ENCODE peak calls at places on chromosomes 7 and 10, in six cellular contexts. L is neural crest cell, O is IMR-90, W is type B pancreatic cell, F is AG04450, H is coronary artery. U is an unnamed sample.
A peak's percentile ranks its signal among the peaks of the same experiment; 100 is the strongest.

GRCh38 chr10:124830445-124830844 is 28.8 kb downstream of the ABRAXAS2 start:
- DNase-seq in W (no peak), H (no peak), L (no peak), O (no peak), F (no peak), U (no peak)

GRCh38 chr10:95257849-95258248 is 33.0 kb downstream of the PDLIM1 start:
- DNase-seq in W (peak; percentile 1), H (no peak), O (no peak), L (no peak), F (no peak), U (no peak)

GRCh38 chr10:29268011-29268410 is 20.9 kb upstream of the LYZL1 start:
- DNase-seq in F (no peak), W (no peak), L (no peak), H (no peak), O (no peak), U (no peak)

GRCh38 chr7:158495780-158496179 is 91.8 kb downstream of the PTPRN2 start:
- DNase-seq in W (no peak), L (peak; percentile 23), O (no peak), H (no peak), F (no peak), U (peak; percentile 56)

GRCh38 chr10:71741671-71742070 is 22.1 kb upstream of the C10orf105 start:
- DNase-seq in F (no peak), W (no peak), O (no peak), H (no peak), L (no peak), U (no peak)

GRCh38 chr10:21518629-21519321 is 6.7 kb downstream of the SKIDA1 start:
- DNase-seq in W (no peak), O (peak; percentile 56), F (no peak), H (no peak), L (no peak), U (no peak)

GRCh38 chr10:102919237-102919959 is 1.3 kb downstream of the CNNM2 start:
- DNase-seq in H (peak; percentile 81), W (no peak), L (peak; percentile 5), F (no peak), O (peak; percentile 25), U (peak; percentile 15)

GRCh38 chr7:17939670-17940301 is 508 bp downstream of the SNX13 start:
- DNase-seq in F (no peak), L (peak; percentile 13), H (peak; percentile 75), O (peak; percentile 23), W (no peak), U (peak; percentile 32)

GRCh38 chr10:132499367-132499685 is 38.3 kb upstream of the INPP5A start:
- DNase-seq in O (no peak), F (no peak), H (no peak), L (no peak), W (no peak), U (no peak)

GRCh38 chr7:143884978-143885559 is 16.9 kb downstream of the TCAF1 start:
- DNase-seq in O (peak; percentile 72), H (no peak), F (no peak), L (peak; percentile 62), W (peak; percentile 81), U (peak; percentile 89)

GRCh38 chr10:34333513-34333912 is 481.6 kb downstream of the PARD3 start:
- DNase-seq in O (peak; percentile 71), H (no peak), L (no peak), F (peak; percentile 23), W (no peak), U (no peak)

GRCh38 chr10:44986670-44987069 is 8.1 kb upstream of the DEPP1 start:
- DNase-seq in W (no peak), H (no peak), F (no peak), O (peak; percentile 64), L (no peak), U (no peak)

GRCh38 chr7:111730476-111731300 is 168.4 kb upstream of the IMMP2L start:
- DNase-seq in W (no peak), H (no peak), O (peak; percentile 47), L (no peak), F (no peak), U (peak; percentile 58)

GRCh38 chr7:47508389-47509380 is 73.2 kb downstream of the TNS3 start:
- DNase-seq in H (no peak), O (peak; percentile 51), W (no peak), L (no peak), F (no peak), U (no peak)

GRCh38 chr10:31652038-31652437 is 276.6 kb downstream of the ARHGAP12 start:
- DNase-seq in O (no peak), W (no peak), L (no peak), H (no peak), F (no peak), U (no peak)

GRCh38 chr10:76002262-76002854 is 570.9 kb downstream of the LRMDA start:
- DNase-seq in F (no peak), H (no peak), L (no peak), O (no peak), W (no peak), U (no peak)

GRCh38 chr10:96565774-96566173 is 21.0 kb downstream of the TM9SF3 start:
- DNase-seq in W (no peak), L (no peak), F (peak; percentile 24), O (peak; percentile 80), H (no peak), U (no peak)

GRCh38 chr7:33804261-33804660 is 101.1 kb upstream of the BMPER start:
- DNase-seq in O (no peak), L (no peak), F (no peak), H (no peak), W (no peak), U (no peak)

GRCh38 chr7:138886501-138886917 is 88.5 kb upstream of the ATP6V0A4 start:
- DNase-seq in W (no peak), L (peak; percentile 45), H (no peak), O (peak; percentile 73), F (peak; percentile 38), U (peak; percentile 75)

GRCh38 chr7:157927313-157927925 is 590.6 kb downstream of the DNAJB6 start:
- DNase-seq in F (no peak), O (no peak), W (no peak), L (no peak), H (peak; percentile 60), U (no peak)

GRCh38 chr10:91198781-91199180 is 21.7 kb upstream of the PCGF5 start:
- DNase-seq in L (no peak), W (no peak), O (peak; percentile 85), H (no peak), F (no peak), U (peak; percentile 64)

GRCh38 chr7:15561840-15562239 is at the start of gene AGMO:
- DNase-seq in H (peak; percentile 76), W (no peak), O (no peak), F (no peak), L (no peak), U (no peak)

GRCh38 chr10:128498378-128498730 is 372.1 kb upstream of the MKI67 start:
- DNase-seq in H (no peak), F (no peak), O (no peak), W (no peak), L (no peak), U (no peak)
- TF ChIP-seq CTCF in H (no peak), F (no peak), O (no peak), W (no peak), L (no peak), U (no peak)

GRCh38 chr10:119299531-119299930 is 92.2 kb downstream of the GRK5 start:
- DNase-seq in W (no peak), F (no peak), L (no peak), H (no peak), O (no peak), U (no peak)
- TF ChIP-seq CTCF in W (no peak), F (peak; percentile 17), L (no peak), H (no peak), O (no peak), U (peak; percentile 17)

DNA sequence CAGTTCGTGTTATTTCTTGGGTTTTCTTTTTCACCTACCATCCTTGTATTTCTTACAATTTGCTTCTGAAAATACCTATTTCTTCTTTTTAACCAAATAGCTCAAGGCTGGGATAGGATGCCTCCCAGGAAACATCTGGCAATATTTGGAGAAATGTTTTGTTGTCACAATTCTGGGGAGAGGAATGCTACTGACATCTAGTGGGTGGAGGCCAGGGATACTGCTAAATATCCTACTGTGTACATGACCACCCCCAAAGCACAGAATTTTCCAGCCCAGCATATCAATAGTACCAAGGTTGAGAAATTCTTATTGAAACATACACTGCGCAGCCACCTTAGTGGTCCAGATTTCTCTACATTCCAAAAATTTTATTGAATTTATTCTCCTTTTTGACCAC is 55.5 kb downstream of the CNTNAP2 start:
- DNase-seq in O (no peak), H (no peak), F (no peak), L (no peak), W (no peak), U (no peak)
- TF ChIP-seq CTCF in O (no peak), H (no peak), F (no peak), L (no peak), W (no peak), U (no peak)

DNA sequence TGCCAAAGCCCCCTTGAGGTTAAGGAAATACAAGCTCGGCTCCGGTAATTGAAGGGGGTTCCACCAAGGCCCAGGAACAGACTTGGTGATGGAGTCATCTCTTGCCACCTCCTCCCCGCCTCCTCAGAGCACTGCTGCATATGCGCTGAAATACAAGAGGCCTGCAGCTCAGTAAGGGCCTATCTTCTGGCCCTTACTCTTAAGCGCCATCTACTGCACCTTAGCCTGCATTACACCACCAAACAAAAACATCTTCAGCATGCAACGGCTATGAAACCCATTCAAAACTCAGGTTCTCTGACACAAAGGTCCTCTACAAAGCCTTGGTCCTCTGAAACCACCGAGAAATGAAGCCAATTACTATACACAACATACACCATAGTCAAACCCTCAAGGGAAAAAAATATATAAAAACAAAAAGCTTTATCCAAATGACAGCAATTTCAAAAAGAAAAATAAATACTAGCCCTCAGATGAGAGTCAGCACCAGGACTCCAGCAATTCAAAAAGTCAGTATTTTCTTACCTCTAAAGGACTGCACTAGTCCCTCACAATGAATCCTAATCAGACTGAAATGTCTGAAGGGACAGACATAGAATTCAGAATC is 176.8 kb upstream of the TBX20 start:
- DNase-seq in O (no peak), L (no peak), W (no peak), H (no peak), F (no peak), U (no peak)
- TF ChIP-seq CTCF in O (peak; percentile 34), L (peak; percentile 47), W (peak; percentile 59), H (no peak), F (peak; percentile 40), U (no peak)

DNA sequence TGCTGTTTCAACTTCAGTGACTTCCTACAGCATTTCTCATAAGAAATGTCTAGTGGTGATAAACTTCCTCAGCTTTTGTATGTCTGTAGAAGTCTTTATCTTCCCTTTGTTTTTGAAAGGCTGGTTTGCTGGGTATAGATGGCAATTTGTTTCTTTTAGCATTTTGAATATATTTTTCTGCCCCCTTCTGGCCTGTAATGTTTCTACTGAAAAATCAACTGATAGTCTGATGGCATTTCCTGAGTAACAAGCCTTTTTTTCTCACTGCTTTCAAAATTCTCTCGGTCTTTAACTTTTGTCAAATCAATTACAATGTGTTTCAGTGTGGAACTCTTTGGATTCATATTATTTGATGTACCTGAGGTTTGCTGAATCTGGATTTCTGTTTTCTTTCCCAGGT is 487.1 kb downstream of the ATRNL1 start:
- DNase-seq in H (no peak), L (no peak), O (no peak), F (no peak), W (no peak), U (no peak)
- TF ChIP-seq CTCF in H (no peak), L (peak; percentile 21), O (no peak), F (no peak), W (peak; percentile 18), U (no peak)